ENCODE peak calls at places on chromosomes 11 and 22, in eight cellular contexts. S is Right ventricle myocardium superior, K is neural crest cell, D is ELF-1, H is bronchial epithelial cell, E is pancreas, Z is mesenchymal stem cell, A is NAMALWA. C is an unnamed sample.

GRCh38 chr22:43852605-43853327 is 9.5 kb downstream of the SULT4A1 start:
- DNase-seq in S (no peak), K (no peak), D (no peak), H (no peak), E (no peak), Z (no peak), A (no peak), C (no peak)

GRCh38 chr22:37043828-37044538 is 7.6 kb upstream of the KCTD17 start:
- DNase-seq in S (peak), K (peak), D (peak), H (peak), E (peak), Z (peak), A (peak), C (peak)

GRCh38 chr11:43585877-43586608 is 94.5 kb upstream of the HSD17B12 start:
- DNase-seq in S (no peak), K (no peak), D (no peak), H (no peak), E (no peak), Z (no peak), A (peak), C (no peak)

GRCh38 chr11:72723508-72723907 is 28.7 kb downstream of the ARAP1 start:
- DNase-seq in S (no peak), K (no peak), D (no peak), H (peak), E (no peak), Z (no peak), A (no peak), C (no peak)

GRCh38 chr11:131609317-131609716 is 238.9 kb downstream of the NTM start:
- DNase-seq in S (no peak), K (no peak), D (no peak), H (peak), E (no peak), Z (peak), A (no peak), C (no peak)

GRCh38 chr11:12139144-12139881 is 28.9 kb downstream of the MICAL2 start:
- DNase-seq in S (no peak), K (no peak), D (no peak), H (peak), E (no peak), Z (peak), A (no peak), C (no peak)

GRCh38 chr22:17965538-17966402 is 58.6 kb downstream of the MICAL3 start:
- DNase-seq in S (no peak), K (no peak), D (no peak), H (no peak), E (no peak), Z (no peak), A (no peak), C (no peak)

GRCh38 chr11:74318241-74318932 is 6.9 kb upstream of the P4HA3 start:
- DNase-seq in S (no peak), K (no peak), D (no peak), H (no peak), E (no peak), Z (peak), A (no peak), C (no peak)

GRCh38 chr11:60927061-60927592 is 2.9 kb downstream of the TMEM132A start:
- DNase-seq in S (no peak), K (no peak), D (no peak), H (no peak), E (no peak), Z (no peak), A (no peak), C (no peak)

GRCh38 chr22:27107824-27108223 is 450.4 kb downstream of the MIAT start:
- DNase-seq in S (peak), K (no peak), D (no peak), H (peak), E (peak), Z (peak), A (no peak), C (no peak)

GRCh38 chr22:19634576-19634975 is 79.7 kb upstream of the SEPTIN5 start:
- DNase-seq in S (no peak), K (no peak), D (no peak), H (no peak), E (no peak), Z (no peak), A (no peak), C (no peak)

GRCh38 chr22:46744581-46744980 is 6.5 kb upstream of the CERK start:
- DNase-seq in S (no peak), K (no peak), D (no peak), H (no peak), E (no peak), Z (no peak), A (no peak), C (no peak)

GRCh38 chr11:121194731-121195596 is 93.9 kb downstream of the TECTA start:
- DNase-seq in S (no peak), K (peak), D (peak), H (peak), E (no peak), Z (peak), A (peak), C (peak)

GRCh38 chr11:120324932-120325810 is at the start of gene TLCD5:
- DNase-seq in S (peak), K (peak), D (peak), H (no peak), E (peak), Z (peak), A (no peak), C (peak)

GRCh38 chr11:57345555-57346151 is 7.5 kb downstream of the P2RX3 start:
- DNase-seq in S (peak), K (peak), D (peak), H (peak), E (peak), Z (peak), A (peak), C (peak)

GRCh38 chr11:12682288-12682687 is 8.1 kb downstream of the TEAD1 start:
- DNase-seq in S (no peak), K (no peak), D (no peak), H (no peak), E (no peak), Z (no peak), A (no peak), C (no peak)

GRCh38 chr11:80383655-80384054 is 942.8 kb upstream of the TENM4 start:
- DNase-seq in S (no peak), K (no peak), D (peak), H (no peak), E (no peak), Z (no peak), A (no peak), C (no peak)

GRCh38 chr11:78351193-78351592 is 66.4 kb downstream of the GAB2 start:
- DNase-seq in S (no peak), K (no peak), D (no peak), H (no peak), E (no peak), Z (no peak), A (no peak), C (no peak)

GRCh38 chr22:47092896-47093311 is 330.5 kb downstream of the TBC1D22A start:
- DNase-seq in S (no peak), K (no peak), D (no peak), H (peak), E (no peak), Z (peak), A (no peak), C (no peak)